ENCODE peak calls at places on chromosomes 1 and 21, in six cellular contexts. X is HL-60, R is GM12891, L is transverse colon, V is sigmoid colon, I is HCT116. J is an unnamed sample.

GRCh38 chr1:30809514-30810263 is 52.1 kb upstream of the LAPTM5 start:
- DNase-seq in X (no peak), R (no peak), L (no peak), V (no peak), I (no peak), J (no peak)

GRCh38 chr1:64861611-64862010 is 104.7 kb downstream of the JAK1 start:
- DNase-seq in X (no peak), R (no peak), L (peak), V (no peak), I (no peak), J (peak)

GRCh38 chr1:66242646-66243547 is 291.1 kb upstream of the SGIP1 start:
- DNase-seq in X (peak), R (peak), L (peak), V (peak), I (peak), J (peak)

GRCh38 chr1:64378826-64379225 is 91.1 kb upstream of the CACHD1 start:
- DNase-seq in X (no peak), R (no peak), L (no peak), V (no peak), I (no peak), J (no peak)

GRCh38 chr1:182476625-182477024 is 26.7 kb downstream of the RGSL1 start:
- DNase-seq in X (no peak), R (no peak), L (no peak), V (no peak), I (no peak), J (no peak)

GRCh38 chr1:93021539-93022134 is 57.4 kb upstream of the MTF2 start:
- DNase-seq in X (no peak), R (peak), L (no peak), V (no peak), I (peak), J (peak)

GRCh38 chr1:109658533-109659051 is 2.7 kb downstream of the GSTM4 start:
- DNase-seq in X (no peak), R (no peak), L (no peak), V (no peak), I (no peak), J (no peak)

GRCh38 chr1:205669341-205670142 is 10.8 kb downstream of the SLC45A3 start:
- DNase-seq in X (no peak), R (no peak), L (no peak), V (no peak), I (no peak), J (no peak)

GRCh38 chr1:10980094-10980577 is 32.3 kb upstream of the TARDBP start:
- DNase-seq in X (no peak), R (no peak), L (peak), V (peak), I (no peak), J (no peak)

GRCh38 chr1:227318852-227319607 is 738 bp upstream of the CDC42BPA start:
- DNase-seq in X (no peak), R (no peak), L (peak), V (peak), I (no peak), J (no peak)

GRCh38 chr1:38474738-38475623 is 384.6 kb downstream of the RRAGC start:
- DNase-seq in X (no peak), R (peak), L (peak), V (no peak), I (no peak), J (no peak)

GRCh38 chr1:53740621-53741105 is 1.7 kb upstream of the GLIS1 start:
- DNase-seq in X (no peak), R (no peak), L (no peak), V (no peak), I (no peak), J (no peak)

GRCh38 chr1:156852414-156852874 is 6.5 kb downstream of the INSRR start:
- DNase-seq in X (no peak), R (no peak), L (peak), V (peak), I (no peak), J (no peak)

GRCh38 chr1:88867743-88868521 is 23.4 kb downstream of the GTF2B start:
- DNase-seq in X (no peak), R (no peak), L (no peak), V (no peak), I (no peak), J (no peak)

GRCh38 chr1:19366599-19367315 is 54.6 kb downstream of the SLC66A1 start:
- DNase-seq in X (no peak), R (no peak), L (no peak), V (no peak), I (no peak), J (no peak)

GRCh38 chr1:76541618-76542017 is 325.7 kb upstream of the ST6GALNAC5 start:
- DNase-seq in X (no peak), R (no peak), L (no peak), V (no peak), I (no peak), J (no peak)

GRCh38 chr1:46547481-46548383 is 3.7 kb downstream of the KNCN start:
- DNase-seq in X (no peak), R (peak), L (no peak), V (no peak), I (peak), J (peak)

GRCh38 chr1:189275786-189276185 is 1201.9 kb downstream of the BRINP3 start:
- DNase-seq in X (no peak), R (no peak), L (no peak), V (no peak), I (no peak), J (no peak)

GRCh38 chr1:169701261-169701802 is 10.1 kb downstream of the SELL start:
- DNase-seq in X (no peak), R (no peak), L (no peak), V (no peak), I (no peak), J (no peak)

GRCh38 chr1:223411309-223411708 is 18.1 kb downstream of the CCDC185 start:
- DNase-seq in X (no peak), R (no peak), L (no peak), V (no peak), I (no peak), J (no peak)

GRCh38 chr1:11701551-11701961 is 10.0 kb downstream of the DRAXIN start:
- DNase-seq in X (no peak), R (no peak), L (no peak), V (no peak), I (no peak), J (no peak)

GRCh38 chr1:91092503-91092902 is 70.7 kb upstream of the ZNF644 start:
- DNase-seq in X (no peak), R (no peak), L (no peak), V (no peak), I (no peak), J (no peak)

GRCh38 chr1:112818990-112819689 is 104.0 kb upstream of the PPM1J start:
- DNase-seq in X (peak), R (no peak), L (no peak), V (no peak), I (no peak), J (no peak)

GRCh38 chr21:41958886-41959563 is 5.2 kb upstream of the C2CD2 start:
- DNase-seq in X (no peak), R (no peak), L (no peak), V (no peak), I (no peak), J (no peak)
- TF ChIP-seq POLR2AphosphoS5 in X (no peak), R (no peak), L (no peak), V (no peak), I (no peak), J (no peak)

GRCh38 chr1:43541721-43542401 is 11.2 kb downstream of the PTPRF start:
- DNase-seq in X (no peak), R (no peak), L (peak), V (peak), I (no peak), J (no peak)
- TF ChIP-seq POLR2AphosphoS5 in X (no peak), R (no peak), L (peak), V (no peak), I (no peak), J (no peak)

DNA sequence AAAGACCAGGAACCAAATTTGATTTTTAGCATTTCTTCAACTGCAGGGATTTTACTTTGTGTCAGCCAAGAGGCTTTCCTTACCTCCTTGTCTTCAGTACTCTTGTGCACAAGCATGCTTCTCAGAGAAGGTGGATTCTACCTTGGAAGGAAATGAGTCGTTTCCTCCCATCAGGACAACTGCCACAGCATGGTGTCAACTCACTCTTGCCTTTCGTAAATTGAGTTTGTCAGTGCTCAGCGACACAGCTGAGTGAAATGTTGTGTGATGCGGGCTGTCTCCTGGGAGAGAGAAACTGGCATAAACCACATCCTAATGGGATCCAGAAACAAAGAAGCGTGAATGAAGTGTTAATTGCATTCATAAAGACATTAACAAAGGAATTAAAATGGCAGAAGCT is 51.6 kb upstream of the SLC22A15 start:
- DNase-seq in X (no peak), R (no peak), L (no peak), V (no peak), I (no peak), J (no peak)
- TF ChIP-seq POLR2AphosphoS5 in X (no peak), R (no peak), L (no peak), V (no peak), I (no peak), J (no peak)

GRCh38 chr1:197955486-197956394 is 38.6 kb downstream of the LHX9 start:
- DNase-seq in X (no peak), R (no peak), L (no peak), V (no peak), I (no peak), J (no peak)
- TF ChIP-seq POLR2AphosphoS5 in X (no peak), R (no peak), L (no peak), V (no peak), I (no peak), J (no peak)

DNA sequence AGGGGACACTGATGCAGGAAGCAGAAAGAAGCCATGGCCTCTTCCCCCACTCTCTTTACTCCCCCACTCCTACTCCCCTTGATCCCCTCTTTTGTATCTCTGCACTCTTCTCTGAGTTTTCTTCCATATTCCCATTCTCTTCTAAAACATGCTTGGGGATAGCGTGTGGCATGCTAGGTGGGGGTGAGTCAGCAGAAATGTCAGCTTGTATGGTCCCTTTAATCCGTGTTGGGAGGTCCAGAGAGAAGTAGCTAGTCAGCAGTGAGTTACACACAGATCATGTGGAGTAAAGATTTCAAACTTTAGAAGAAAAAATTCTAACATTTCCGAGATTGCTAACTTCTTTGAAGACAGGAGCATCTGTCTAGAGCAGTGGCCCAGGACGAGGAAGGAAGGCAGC is 4.0 kb upstream of the KCNK1 start:
- DNase-seq in X (no peak), R (no peak), L (no peak), V (no peak), I (no peak), J (no peak)
- TF ChIP-seq POLR2AphosphoS5 in X (no peak), R (no peak), L (no peak), V (no peak), I (no peak), J (no peak)

DNA sequence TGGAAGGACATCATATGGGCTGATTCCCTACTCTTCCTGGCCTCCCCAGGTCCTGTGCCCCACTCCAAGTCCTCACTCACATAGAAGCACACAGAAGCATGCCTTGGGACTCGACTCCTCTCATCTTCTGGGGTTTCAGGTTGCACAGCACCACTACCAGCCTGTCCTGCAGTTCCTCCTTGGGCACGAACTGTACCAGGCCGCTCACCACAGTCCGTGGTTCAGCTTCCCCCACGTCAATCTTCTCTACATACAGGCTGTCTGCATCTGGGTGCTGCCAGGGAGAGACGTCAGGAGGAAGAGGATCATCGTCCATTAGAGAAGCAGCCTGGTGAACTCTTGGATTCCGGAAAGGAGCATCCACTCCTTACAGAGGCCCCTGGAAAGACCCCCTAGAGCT is 37.2 kb downstream of the YARS1 start:
- DNase-seq in X (no peak), R (no peak), L (no peak), V (no peak), I (no peak), J (no peak)
- TF ChIP-seq POLR2AphosphoS5 in X (peak), R (no peak), L (no peak), V (no peak), I (no peak), J (no peak)

GRCh38 chr1:51119331-51119730 is 17.3 kb downstream of the C1orf185 start:
- DNase-seq in X (no peak), R (no peak), L (no peak), V (no peak), I (no peak), J (no peak)
- TF ChIP-seq POLR2AphosphoS5 in X (no peak), R (no peak), L (no peak), V (no peak), I (no peak), J (no peak)

J was measured in Panc1.